ENCODE peak calls at places on chromosome 16, in four cellular contexts. U is astrocyte of the spinal cord; A is stimulated activated CD4-positive, alpha-beta T cell treated with anti-CD3 and anti-CD28 coated beads, Interleukin-2, amount 100 ng/mL, for 48 hours; Y is C1 segment of cervical spinal cord. K is an unnamed sample.

GRCh38 chr16:30761427-30761927 is 385 bp downstream of the CFAP119 start:
- DNase-seq in Y (no peak), U (peak), A (no peak), K (peak)

GRCh38 chr16:29857133-29857760 is 5.8 kb downstream of the CDIPT start:
- DNase-seq in A (no peak), U (peak), Y (no peak), K (no peak)

GRCh38 chr16:71727545-71728324 is 3.2 kb upstream of the PHLPP2 start:
- DNase-seq in A (no peak), Y (no peak), U (no peak), K (no peak)

GRCh38 chr16:57959804-57960203 is 11.1 kb downstream of the CNGB1 start:
- DNase-seq in U (no peak), A (no peak), Y (no peak), K (no peak)

GRCh38 chr16:81582655-81583441 is 138.2 kb downstream of the CMIP start:
- DNase-seq in U (peak), Y (peak), A (no peak), K (no peak)

GRCh38 chr16:21339927-21340326 is 61.8 kb upstream of the CRYM start:
- DNase-seq in A (no peak), U (no peak), Y (no peak), K (no peak)

GRCh38 chr16:23587726-23588125 is 8.4 kb downstream of the NDUFAB1 start:
- DNase-seq in Y (no peak), A (no peak), U (peak), K (no peak)

GRCh38 chr16:31118223-31119155 is 1.0 kb downstream of the KAT8 start:
- DNase-seq in Y (no peak), U (peak), A (no peak), K (no peak)

GRCh38 chr16:16096161-16096857 is 127.0 kb downstream of the ABCC6 start:
- DNase-seq in Y (no peak), A (no peak), U (peak), K (no peak)

GRCh38 chr16:70646260-70647241 is at the start of gene IL34:
- DNase-seq in U (no peak), A (no peak), Y (no peak), K (no peak)

GRCh38 chr16:21722771-21723460 is 59.1 kb downstream of the OTOA start:
- DNase-seq in A (no peak), U (no peak), Y (peak), K (no peak)

GRCh38 chr16:67055712-67056487 is 27.0 kb downstream of the CBFB start:
- DNase-seq in U (peak), A (no peak), Y (no peak), K (no peak)

GRCh38 chr16:782766-783403 is 5.3 kb downstream of the RPUSD1 start:
- DNase-seq in U (no peak), Y (no peak), A (no peak), K (no peak)

GRCh38 chr16:30053376-30054015 is 12.1 kb upstream of the ALDOA start:
- DNase-seq in U (no peak), A (no peak), Y (no peak), K (no peak)

GRCh38 chr16:57945740-57946138 is 25.2 kb downstream of the CNGB1 start:
- DNase-seq in U (no peak), Y (no peak), A (no peak), K (no peak)

GRCh38 chr16:55283776-55284717 is 40.0 kb upstream of the IRX6 start:
- DNase-seq in U (no peak), A (no peak), Y (no peak), K (no peak)

GRCh38 chr16:75289189-75289588 is 37.8 kb upstream of the BCAR1 start:
- DNase-seq in U (peak), Y (no peak), A (no peak), K (no peak)

GRCh38 chr16:57403965-57404817 is at the start of gene CCL17:
- DNase-seq in Y (no peak), U (no peak), A (no peak), K (no peak)

GRCh38 chr16:74691093-74691855 is 9.4 kb downstream of the MLKL start:
- DNase-seq in U (no peak), Y (no peak), A (no peak), K (no peak)

GRCh38 chr16:89374393-89374948 is 115.9 kb downstream of the ANKRD11 start:
- DNase-seq in Y (no peak), A (no peak), U (peak), K (no peak)

GRCh38 chr16:30659507-30660423 is 1.5 kb downstream of the FBRS start:
- DNase-seq in A (peak), U (peak), Y (peak), K (no peak)

GRCh38 chr16:85051067-85051709 is 23.6 kb downstream of the KIAA0513 start:
- DNase-seq in Y (no peak), U (no peak), A (no peak), K (no peak)

GRCh38 chr16:81646561-81646960 is 132.5 kb upstream of the PLCG2 start:
- DNase-seq in U (peak), A (no peak), Y (no peak), K (no peak)

GRCh38 chr16:55991843-55992242 is 116.7 kb upstream of the CES5A start:
- DNase-seq in Y (no peak), A (no peak), U (no peak), K (no peak)

GRCh38 chr16:71337631-71338030 is 20.9 kb upstream of the CALB2 start:
- DNase-seq in Y (no peak), U (no peak), A (no peak), K (no peak)

GRCh38 chr16:2516391-2517240 is 2.9 kb downstream of the ATP6V0C start:
- DNase-seq in A (no peak), U (no peak), Y (no peak), K (no peak)

GRCh38 chr16:1997591-1998359 is 8.0 kb downstream of the SYNGR3 start:
- DNase-seq in Y (no peak), A (no peak), U (no peak), K (no peak)

GRCh38 chr16:82061861-82062525 is 26.9 kb downstream of the HSD17B2 start:
- DNase-seq in Y (no peak), U (peak), A (no peak), K (no peak)

GRCh38 chr16:22240023-22240697 is 34.1 kb downstream of the EEF2K start:
- DNase-seq in A (no peak), Y (no peak), U (no peak), K (no peak)

GRCh38 chr16:89261691-89262563 is 44.4 kb downstream of the ZNF778 start:
- DNase-seq in A (no peak), Y (no peak), U (no peak), K (no peak)

GRCh38 chr16:51818342-51818944 is 667.4 kb upstream of the SALL1 start:
- DNase-seq in A (peak), U (peak), Y (no peak), K (peak)

GRCh38 chr16:11291021-11291716 is 10.0 kb upstream of the PRM1 start:
- DNase-seq in A (no peak), Y (no peak), U (peak), K (no peak)

GRCh38 chr16:88309174-88309904 is 73.4 kb upstream of the ZNF469 start:
- DNase-seq in Y (no peak), U (no peak), A (no peak), K (no peak)

GRCh38 chr16:52991572-52991971 is 61.1 kb downstream of the CHD9NB start:
- DNase-seq in U (no peak), A (no peak), Y (no peak), K (no peak)

GRCh38 chr16:14302399-14303181 is 231.5 kb downstream of the MRTFB start:
- DNase-seq in A (no peak), U (no peak), Y (no peak), K (peak)

GRCh38 chr16:10616744-10617640 is 36.6 kb upstream of the EMP2 start:
- DNase-seq in A (no peak), Y (no peak), U (peak), K (no peak)

GRCh38 chr16:27460213-27460612 is 58.2 kb downstream of the IL21R start:
- DNase-seq in Y (no peak), A (no peak), U (no peak), K (no peak)

GRCh38 chr16:4505356-4506153 is 29.4 kb downstream of the HMOX2 start:
- DNase-seq in Y (no peak), A (peak), U (no peak), K (no peak)

K was measured in progenitor cell of endocrine pancreas.